ENCODE peak calls at places on chromosomes 16 and 17, in five cellular contexts. O is neuronal stem cell, T is IMR-90, U is H9, Y is H1. G is an unnamed sample.

GRCh38 chr16:20263138-20263855 is 64.0 kb downstream of the GP2 start:
- DNase-seq in Y (no peak), O (no peak), U (no peak), T (no peak), G (no peak)

GRCh38 chr16:15857779-15858560 is 1.1 kb upstream of the MYH11 start:
- DNase-seq in O (peak), U (peak), T (peak), Y (no peak), G (peak)

GRCh38 chr16:86519649-86520316 is 9.5 kb downstream of the FOXF1 start:
- DNase-seq in Y (no peak), T (peak), U (peak), O (peak), G (peak)

GRCh38 chr16:27748868-27749546 is 199.1 kb downstream of the KATNIP start:
- DNase-seq in O (no peak), T (peak), U (peak), Y (peak), G (peak)

GRCh38 chr17:80220709-80221215 is 535 bp downstream of the SLC26A11 start:
- DNase-seq in Y (no peak), U (no peak), T (no peak), O (no peak), G (peak)

GRCh38 chr16:66539628-66540469 is 10.1 kb downstream of the TK2 start:
- DNase-seq in T (no peak), U (no peak), O (no peak), Y (no peak), G (no peak)

GRCh38 chr16:55000595-55000994 is 69.9 kb downstream of the IRX5 start:
- DNase-seq in U (no peak), T (no peak), O (no peak), Y (no peak), G (no peak)

GRCh38 chr17:77422104-77422782 is 281.5 kb downstream of the SEC14L1 start:
- DNase-seq in T (no peak), Y (no peak), O (no peak), U (no peak), G (no peak)

GRCh38 chr16:87541004-87541881 is 48.4 kb upstream of the ZCCHC14 start:
- DNase-seq in O (no peak), Y (no peak), T (peak), U (no peak), G (peak)

GRCh38 chr16:58339452-58339938 is 44.7 kb upstream of the PRSS54 start:
- DNase-seq in T (no peak), U (peak), O (no peak), Y (no peak), G (peak)

GRCh38 chr17:47305302-47305923 is 18.3 kb upstream of the EFCAB13 start:
- DNase-seq in Y (no peak), T (peak), O (no peak), U (no peak), G (peak)

GRCh38 chr17:81517339-81518112 is 4.9 kb upstream of the ACTG1 start:
- DNase-seq in Y (no peak), O (no peak), U (peak), T (no peak), G (peak)

GRCh38 chr16:81443688-81444447 is 740 bp upstream of the CMIP start:
- DNase-seq in T (no peak), U (peak), Y (no peak), O (no peak), G (no peak)

GRCh38 chr17:58960068-58960467 is 146.6 kb downstream of the TRIM37 start:
- DNase-seq in U (no peak), T (peak), Y (no peak), O (no peak), G (peak)

GRCh38 chr17:47201168-47201567 is 8.0 kb upstream of the MYL4 start:
- DNase-seq in O (no peak), U (no peak), Y (no peak), T (no peak), G (no peak)

GRCh38 chr16:10820546-10820945 is 2.0 kb upstream of the TVP23A start:
- DNase-seq in U (no peak), O (no peak), T (no peak), Y (no peak), G (no peak)

GRCh38 chr16:70725024-70725911 is 39.4 kb upstream of the MTSS2 start:
- DNase-seq in Y (no peak), T (no peak), U (no peak), O (no peak), G (no peak)

GRCh38 chr17:50134206-50135110 is 4.5 kb upstream of the SAMD14 start:
- DNase-seq in Y (no peak), O (no peak), U (no peak), T (no peak), G (no peak)

GRCh38 chr16:13342675-13343074 is 441.3 kb downstream of the SHISA9 start:
- DNase-seq in T (no peak), U (no peak), Y (no peak), O (no peak), G (no peak)

GRCh38 chr16:13338044-13338443 is 436.6 kb downstream of the SHISA9 start:
- DNase-seq in U (no peak), O (no peak), Y (no peak), T (no peak), G (no peak)

GRCh38 chr16:13348416-13348815 is 447.0 kb downstream of the SHISA9 start:
- DNase-seq in U (no peak), O (no peak), Y (no peak), T (no peak), G (no peak)

GRCh38 chr16:13343981-13344380 is 442.6 kb downstream of the SHISA9 start:
- DNase-seq in U (no peak), T (no peak), Y (no peak), O (no peak), G (no peak)
- H2BK15ac ChIP-seq in U (no peak), T (no peak), Y (no peak), O (no peak), G (no peak)

DNA sequence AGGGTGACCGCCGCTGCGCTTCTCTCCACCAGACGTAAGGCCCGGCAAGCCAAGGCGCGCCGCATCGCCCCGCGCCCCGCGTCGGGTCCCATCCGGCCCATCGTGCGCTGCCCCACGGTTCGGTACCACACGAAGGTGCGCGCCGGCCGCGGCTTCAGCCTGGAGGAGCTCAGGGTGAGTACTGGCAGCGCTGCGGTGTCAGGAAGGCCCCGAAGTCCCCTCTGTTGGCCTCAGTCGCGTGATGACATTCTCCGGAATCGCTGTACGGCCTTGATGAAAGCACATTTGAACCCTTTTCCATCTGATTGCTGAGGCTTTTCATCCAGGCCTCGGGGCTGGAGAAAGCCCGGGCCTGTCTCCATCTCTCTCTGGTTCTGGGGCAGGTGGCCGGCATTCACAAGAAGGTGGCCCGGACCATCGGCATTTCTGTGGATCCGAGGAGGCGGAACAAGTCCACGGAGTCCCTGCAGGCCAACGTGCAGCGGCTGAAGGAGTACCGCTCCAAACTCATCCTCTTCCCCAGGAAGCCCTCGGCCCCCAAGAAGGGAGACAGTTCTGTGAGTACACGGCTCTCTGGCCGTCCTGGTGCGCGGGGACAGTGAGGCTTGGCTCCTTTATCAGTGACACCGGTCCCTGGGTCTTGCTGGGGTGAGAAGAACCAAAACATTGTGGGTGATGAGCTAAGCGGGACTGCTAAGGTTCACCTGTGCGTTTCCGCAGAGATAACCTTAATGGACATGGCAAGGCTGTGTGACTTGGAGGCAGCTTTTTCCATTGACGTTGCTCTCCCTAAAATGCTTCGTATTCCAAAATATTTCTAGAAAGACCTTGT is 929 bp downstream of the RPL13 start:
- DNase-seq in Y (no peak), U (no peak), O (no peak), T (no peak), G (no peak)
- H3K14ac ChIP-seq in Y (no peak), U (peak), O (peak), T (peak), G (no peak)

GRCh38 chr16:78291642-78292041 is 192.2 kb downstream of the WWOX start:
- DNase-seq in Y (no peak), U (no peak), T (no peak), O (no peak), G (no peak)
- H2BK15ac ChIP-seq in Y (no peak), U (no peak), T (no peak), O (no peak), G (peak)

GRCh38 chr17:65305778-65306177 is 168.6 kb downstream of the RGS9 start:
- DNase-seq in T (no peak), O (no peak), Y (no peak), U (no peak), G (no peak)
- H3K14ac ChIP-seq in T (no peak), O (no peak), Y (no peak), U (no peak), G (no peak)

G was measured in mesenchymal stem cell.